ENCODE peak calls at places on chromosomes 7 and 10, in four cellular contexts. V is T-helper 9 cell, P is GF-D8, L is retina. X is an unnamed sample.

GRCh38 chr10:72014785-72015480 is 50.7 kb downstream of the CHST3 start:
- DNase-seq in L (no peak), V (no peak), P (no peak), X (no peak)

GRCh38 chr7:39979406-39980073 is 29.5 kb downstream of the CDK13 start:
- DNase-seq in V (peak; percentile 13), P (no peak), L (no peak), X (no peak)

GRCh38 chr7:43244782-43245181 is 132.3 kb downstream of the HECW1 start:
- DNase-seq in V (no peak), L (peak; percentile 32), P (no peak), X (no peak)

GRCh38 chr7:78279035-78279434 is 480.5 kb downstream of the PHTF2 start:
- DNase-seq in V (no peak), L (no peak), P (no peak), X (no peak)

GRCh38 chr7:33900501-33900900 is 4.8 kb upstream of the BMPER start:
- DNase-seq in V (no peak), L (no peak), P (no peak), X (no peak)

GRCh38 chr7:94509879-94510581 is 421 bp downstream of the CASD1 start:
- DNase-seq in L (peak; percentile 93), P (peak; percentile 34), V (peak; percentile 49), X (peak; percentile 75)

GRCh38 chr7:17109017-17109416 is 189.4 kb upstream of the AHR start:
- DNase-seq in L (no peak), V (no peak), P (no peak), X (no peak)

GRCh38 chr7:92749327-92749730 is 87.0 kb downstream of the CDK6 start:
- DNase-seq in P (no peak), L (no peak), V (no peak), X (no peak)

GRCh38 chr7:17626215-17626614 is 314.1 kb downstream of the SNX13 start:
- DNase-seq in P (no peak), V (no peak), L (no peak), X (no peak)

GRCh38 chr7:107982918-107983389 is 20.0 kb downstream of the LAMB1 start:
- DNase-seq in P (no peak), V (no peak), L (no peak), X (no peak)

GRCh38 chr7:18177815-18178660 is 150.4 kb upstream of the PRPS1L1 start:
- DNase-seq in L (no peak), V (no peak), P (no peak), X (peak; percentile 82)

X was measured in KBM-7.